ENCODE peak calls at places on chromosome 20, in four cellular contexts. Z, R, A and E are unnamed samples.

GRCh38 chr20:51037499-51038110 is 14.7 kb upstream of the KCNG1 start:
- DNase-seq in R (no peak), Z (no peak), A (no peak), E (no peak)

GRCh38 chr20:8342401-8342800 is 210.3 kb downstream of the PLCB1 start:
- DNase-seq in A (no peak), Z (no peak), R (no peak), E (no peak)

GRCh38 chr20:37898301-37899104 is 4.4 kb upstream of the VSTM2L start:
- DNase-seq in R (no peak), Z (no peak), A (no peak), E (no peak)

GRCh38 chr20:23205656-23206055 is 119.5 kb upstream of the CD93 start:
- DNase-seq in Z (peak), R (no peak), A (no peak), E (no peak)

GRCh38 chr20:32278199-32278643 is 770 bp downstream of the KIF3B start:
- DNase-seq in R (no peak), A (no peak), Z (no peak), E (no peak)

GRCh38 chr20:31670371-31671228 is 32.9 kb downstream of the COX4I2 start:
- DNase-seq in R (no peak), Z (no peak), A (no peak), E (no peak)

GRCh38 chr20:50381053-50381732 is 129.0 kb upstream of the PTPN1 start:
- DNase-seq in R (no peak), Z (no peak), A (no peak), E (no peak)

GRCh38 chr20:17626217-17627007 is 55.6 kb downstream of the RRBP1 start:
- DNase-seq in A (no peak), Z (no peak), R (no peak), E (no peak)

GRCh38 chr20:32641464-32641863 is 32.3 kb downstream of the C20orf203 start:
- DNase-seq in A (no peak), Z (no peak), R (no peak), E (no peak)

GRCh38 chr20:46040902-46041535 is 12.0 kb downstream of the SLC12A5 start:
- DNase-seq in A (peak), Z (peak), R (peak), E (no peak)

GRCh38 chr20:45902199-45902701 is 9.7 kb downstream of the PLTP start:
- DNase-seq in A (no peak), R (no peak), Z (no peak), E (no peak)

GRCh38 chr20:34579191-34579661 is 20.7 kb downstream of the MAP1LC3A start:
- DNase-seq in R (peak), A (no peak), Z (no peak), E (peak)

GRCh38 chr20:8454137-8454712 is 322.2 kb downstream of the PLCB1 start:
- DNase-seq in Z (no peak), A (no peak), R (peak), E (peak)

GRCh38 chr20:10250902-10251301 is 32.3 kb downstream of the SNAP25 start:
- DNase-seq in Z (no peak), A (no peak), R (peak), E (no peak)

GRCh38 chr20:48750941-48751620 is 76.7 kb downstream of the PREX1 start:
- DNase-seq in R (no peak), Z (peak), A (no peak), E (no peak)

GRCh38 chr20:4802522-4802921 is 80.8 kb downstream of the PRND start:
- DNase-seq in R (no peak), Z (no peak), A (no peak), E (no peak)

GRCh38 chr20:24163501-24163900 is 174.9 kb upstream of the GGTLC1 start:
- DNase-seq in R (no peak), Z (no peak), A (no peak), E (no peak)

GRCh38 chr20:33203444-33203843 is 13.7 kb upstream of the BPIFA3 start:
- DNase-seq in A (no peak), Z (no peak), R (no peak), E (no peak)

GRCh38 chr20:1633535-1633934 is 13.7 kb upstream of the SIRPB1 start:
- DNase-seq in A (peak), Z (no peak), R (peak), E (peak)

GRCh38 chr20:56359212-56360132 is 698 bp downstream of the FAM210B start:
- DNase-seq in Z (peak), R (peak), A (no peak), E (no peak)

GRCh38 chr20:58224097-58224496 is 4.4 kb downstream of the ANKRD60 start:
- DNase-seq in A (no peak), Z (no peak), R (no peak), E (no peak)
- TF ChIP-seq SIN3A in A (no peak), Z (no peak), R (no peak), E (no peak)

DNA sequence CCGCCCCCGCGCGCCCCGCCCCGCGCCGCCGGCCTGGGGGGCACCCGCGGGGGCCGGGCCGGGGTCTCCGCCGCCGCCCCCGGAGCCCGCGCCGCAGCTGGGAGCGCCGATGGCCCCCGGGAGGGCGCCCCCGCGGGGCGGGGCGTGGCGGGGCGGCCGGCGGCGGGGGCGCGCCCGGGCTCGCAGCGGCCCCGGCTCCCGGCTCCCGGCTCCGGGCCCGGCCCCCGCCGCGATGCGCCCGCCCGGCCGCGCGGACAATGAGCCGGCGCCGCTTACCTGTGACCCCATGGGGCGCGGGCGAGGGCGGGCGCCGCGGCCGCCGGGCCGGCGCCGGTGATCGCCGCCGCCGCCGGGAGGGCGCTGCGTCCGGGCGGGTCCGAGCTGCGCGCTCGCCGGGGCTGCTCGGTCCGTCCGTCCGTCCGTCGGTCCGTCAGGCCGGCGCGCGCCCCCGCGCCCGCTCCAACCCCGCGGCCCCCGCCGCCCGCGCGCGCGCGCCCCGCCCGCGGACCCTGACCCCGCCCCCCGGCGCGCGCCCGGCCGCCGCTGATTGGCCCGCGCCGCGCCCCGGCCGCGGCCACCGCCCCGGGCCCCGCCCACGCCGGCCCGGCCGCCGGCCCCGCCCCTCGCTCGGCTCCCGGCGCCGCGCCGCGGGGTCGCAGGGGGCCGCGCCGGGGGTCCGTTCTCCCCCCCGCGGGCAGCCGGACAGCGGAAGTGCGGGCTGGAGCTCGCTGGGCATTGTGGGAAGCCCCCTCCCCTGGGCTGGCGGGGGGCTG is at the start of gene ZBTB46:
- DNase-seq in R (no peak), A (peak), Z (no peak), E (no peak)
- TF ChIP-seq FOSL1 in R (no peak), A (no peak), Z (no peak), E (no peak)

DNA sequence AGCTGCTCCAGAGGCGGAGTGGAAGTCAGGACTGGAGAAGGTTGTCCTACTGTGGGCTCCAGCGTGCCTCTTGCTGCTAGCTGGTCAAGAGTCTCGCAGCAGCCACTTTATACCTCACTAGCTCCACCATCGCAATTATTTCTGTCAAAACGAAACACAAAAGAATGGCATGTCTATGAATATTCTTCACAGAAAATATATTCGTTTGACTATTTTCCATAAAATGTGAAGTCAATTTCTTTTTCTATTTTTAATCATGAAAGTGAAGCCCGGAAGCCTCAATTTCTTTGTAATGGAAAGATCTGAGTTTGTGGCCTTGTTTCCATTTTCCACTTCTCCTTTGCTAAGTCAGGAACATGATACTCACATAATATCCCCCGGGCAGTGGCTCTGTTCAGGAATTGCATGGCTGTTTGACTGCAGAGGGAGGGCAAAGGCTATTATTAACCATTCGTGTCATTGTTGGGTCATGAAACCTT is 51.7 kb downstream of the DTD1 start:
- DNase-seq in Z (no peak), R (no peak), A (no peak), E (no peak)
- TF ChIP-seq SRF in Z (no peak), R (no peak), A (no peak), E (no peak)

DNA sequence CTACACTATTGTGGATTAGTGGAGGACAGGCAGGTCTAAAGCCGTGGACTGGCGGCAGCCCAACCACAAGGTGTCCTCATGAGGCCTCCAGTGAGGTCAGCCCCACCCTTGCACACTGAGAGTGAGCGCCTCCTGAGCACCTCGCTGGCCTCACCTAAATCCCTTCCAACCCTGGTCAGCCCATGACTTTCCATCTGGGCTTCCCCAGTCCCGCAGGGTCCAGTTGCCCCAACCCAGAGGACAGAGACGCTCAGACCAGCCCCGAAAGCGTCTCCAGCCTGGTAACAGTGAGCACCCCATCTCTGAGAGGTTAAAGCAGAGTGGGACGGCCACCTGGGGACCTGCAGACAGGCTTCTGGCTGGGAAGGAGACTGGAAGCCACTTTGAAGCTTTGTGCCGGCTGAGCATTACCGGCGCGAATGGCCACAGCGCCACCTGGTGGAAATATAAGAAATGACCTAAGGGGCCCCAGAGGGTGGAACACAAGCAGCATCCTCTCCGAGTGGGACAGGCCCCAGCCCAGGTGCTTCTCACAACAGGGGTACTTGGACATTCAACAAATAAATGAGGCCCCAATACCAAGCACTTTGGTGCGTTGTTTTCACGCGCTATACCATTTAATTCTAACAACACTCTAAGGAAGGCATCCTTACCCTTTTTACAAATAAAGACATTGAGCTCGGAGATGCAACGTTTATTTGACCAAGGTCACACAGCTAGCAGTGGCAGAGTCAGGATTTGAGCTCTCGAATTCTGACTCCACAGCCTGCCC is 65.7 kb upstream of the TOP1 start:
- DNase-seq in A (peak), R (peak), Z (peak), E (peak)
- TF ChIP-seq SIN3A in A (no peak), R (no peak), Z (no peak), E (no peak)

GRCh38 chr20:11970243-11970836 is 52.6 kb downstream of the BTBD3 start:
- DNase-seq in Z (no peak), A (no peak), R (no peak), E (no peak)

DNA sequence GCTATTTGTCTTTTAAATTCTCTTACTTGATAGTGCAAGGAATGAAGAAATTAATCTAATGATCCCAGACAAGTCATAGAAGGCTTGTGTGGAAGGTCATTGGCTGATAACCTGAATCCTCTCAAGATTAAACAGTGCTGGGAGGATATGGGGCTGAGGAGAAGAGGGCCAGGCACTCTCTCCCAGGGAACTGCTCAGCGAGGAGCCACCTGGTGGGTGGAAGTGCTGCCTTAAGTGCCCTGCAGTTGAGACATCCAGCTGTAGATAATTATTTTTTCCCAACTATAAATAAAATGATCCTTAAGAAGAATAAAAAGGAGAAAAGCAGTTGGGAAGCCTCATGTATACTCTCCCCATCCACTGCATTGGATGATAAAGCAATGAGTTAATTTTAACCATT is 47.9 kb downstream of the BTBD3 start:
- DNase-seq in A (no peak), Z (no peak), R (no peak), E (no peak)
- TF ChIP-seq FOSL1 in A (no peak), Z (no peak), R (no peak), E (no peak)

GRCh38 chr20:53413188-53413631 is 180.4 kb downstream of the ZNF217 start:
- DNase-seq in A (peak), Z (peak), R (peak), E (peak)
- TF ChIP-seq SRF in A (no peak), Z (no peak), R (no peak), E (no peak)

DNA sequence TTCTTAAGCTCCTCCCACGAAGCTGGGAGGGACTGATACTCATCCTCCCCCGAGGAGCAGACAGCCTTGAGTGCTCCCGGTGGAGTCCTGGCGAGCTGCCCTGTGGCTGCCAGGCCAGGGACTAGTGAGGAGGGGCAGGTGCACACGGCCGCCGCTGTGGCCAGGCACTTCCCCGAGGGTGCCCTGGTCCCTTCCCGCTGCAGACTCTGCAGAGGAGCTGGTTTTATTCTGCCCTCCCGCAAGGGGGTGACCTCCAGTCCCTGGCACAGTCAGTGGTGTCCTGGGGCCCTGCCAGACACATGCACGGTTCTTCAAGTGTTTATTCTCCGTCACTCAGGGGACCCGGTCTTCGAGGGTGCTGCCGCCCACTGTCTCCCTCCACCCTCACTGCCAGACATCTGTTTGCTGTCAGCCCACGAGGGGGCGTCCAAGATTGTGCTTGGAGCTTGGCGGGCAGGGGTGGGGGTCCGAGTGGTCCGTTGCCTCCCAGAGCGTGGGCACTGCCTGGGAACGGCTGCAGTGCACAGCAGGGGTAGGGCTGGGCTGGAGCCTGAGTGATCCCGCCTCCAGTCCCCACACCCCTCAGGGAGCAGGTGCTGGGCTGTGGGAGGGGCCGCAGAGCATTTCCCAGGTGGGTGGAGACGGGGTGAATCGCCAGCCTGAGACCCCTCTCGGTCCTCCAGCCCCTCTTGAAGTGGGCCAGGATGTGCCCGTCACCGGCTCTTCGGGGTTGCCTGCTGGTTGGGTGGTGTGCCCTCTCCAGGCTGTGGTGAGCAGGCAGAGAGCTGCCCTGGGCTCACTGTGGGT is 3.1 kb upstream of the CABLES2 start:
- DNase-seq in A (peak), Z (peak), R (peak), E (no peak)
- TF ChIP-seq SIN3A in A (no peak), Z (no peak), R (no peak), E (no peak)

GRCh38 chr20:15032352-15032622 is 694.9 kb upstream of the FLRT3 start:
- DNase-seq in Z (no peak), R (no peak), A (no peak), E (no peak)
- TF ChIP-seq FOSL1 in Z (no peak), R (no peak), A (no peak), E (no peak)

DNA sequence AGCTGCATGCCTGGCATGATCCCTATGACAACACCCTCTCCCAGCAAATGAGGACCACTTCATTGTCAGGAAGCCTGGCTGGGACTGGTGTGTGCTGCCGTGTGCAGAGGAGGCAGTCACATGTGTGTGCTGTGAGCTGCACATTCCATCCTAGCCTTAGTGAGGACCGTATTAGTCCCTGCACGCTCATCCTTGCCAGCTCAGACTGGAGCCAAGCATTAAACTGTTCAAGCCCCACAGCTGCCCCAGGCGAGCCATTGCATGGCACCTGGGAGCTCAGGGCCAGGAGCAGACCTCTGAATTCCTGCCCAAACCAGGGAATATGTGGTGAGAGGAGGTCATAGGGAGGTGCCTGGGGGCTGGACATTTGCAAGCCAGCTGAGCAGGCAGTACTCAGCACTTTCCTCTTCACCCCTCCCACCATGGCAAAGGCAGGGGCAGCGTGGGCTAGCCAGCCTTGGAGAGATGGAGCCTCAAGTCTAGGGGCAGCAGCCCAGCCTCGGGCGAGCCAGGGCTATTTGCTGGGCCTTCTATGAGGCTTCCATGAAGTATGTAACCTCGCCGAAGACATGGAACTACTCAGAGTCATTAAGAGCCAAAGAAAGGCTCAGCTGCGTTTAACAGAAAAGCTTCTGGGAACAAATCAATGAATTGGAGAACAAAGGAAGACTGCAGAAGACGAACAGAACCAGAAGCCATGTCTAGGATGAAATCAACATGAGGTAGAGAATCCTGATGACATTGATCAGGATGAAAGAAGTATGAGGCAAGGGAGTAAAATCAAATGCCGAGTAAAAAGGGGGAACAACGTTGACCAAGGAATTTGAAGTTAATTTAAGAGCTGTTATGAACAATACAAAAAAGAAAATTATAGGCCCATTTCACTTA is 8.6 kb upstream of the CCN5 start:
- DNase-seq in R (no peak), A (no peak), Z (no peak), E (no peak)
- TF ChIP-seq SRF in R (no peak), A (no peak), Z (no peak), E (no peak)